ENCODE peak calls at places on chromosomes 12 and 14, in nine cellular contexts. One of them, this sample, is unnamed.

GRCh38 chr12:76636141-76636692 is 76.6 kb upstream of the OSBPL8 start:
- DNase-seq in astrocyte: peak; percentile 52
- DNase-seq in H7: no peak
- DNase-seq in ascending aorta: no peak
- DNase-seq in mammary epithelial cell: peak; percentile 79
- DNase-seq in PC-3: peak; percentile 74
- DNase-seq in CD8-positive, alpha-beta T cell: no peak
- DNase-seq in heart right ventricle: no peak
- DNase-seq in CD8-positive, alpha-beta memory T cell: no peak
- DNase-seq in this sample: no peak

GRCh38 chr14:38201137-38201828 is 6.4 kb upstream of the SSTR1 start:
- DNase-seq in heart right ventricle: no peak
- DNase-seq in ascending aorta: no peak
- DNase-seq in astrocyte: no peak
- DNase-seq in CD8-positive, alpha-beta memory T cell: no peak
- DNase-seq in H7: no peak
- DNase-seq in mammary epithelial cell: no peak
- DNase-seq in CD8-positive, alpha-beta T cell: no peak
- DNase-seq in PC-3: peak; percentile 81
- DNase-seq in this sample: no peak

GRCh38 chr12:113040722-113041168 is 15.8 kb upstream of the DTX1 start:
- DNase-seq in H7: no peak
- DNase-seq in astrocyte: peak; percentile 25
- DNase-seq in CD8-positive, alpha-beta memory T cell: no peak
- DNase-seq in heart right ventricle: peak; percentile 69
- DNase-seq in PC-3: peak; percentile 92
- DNase-seq in CD8-positive, alpha-beta T cell: no peak
- DNase-seq in mammary epithelial cell: peak; percentile 98
- DNase-seq in ascending aorta: peak; percentile 61
- DNase-seq in this sample: no peak

GRCh38 chr12:19957578-19957977 is 410.8 kb upstream of the PDE3A start:
- DNase-seq in astrocyte: no peak
- DNase-seq in H7: no peak
- DNase-seq in CD8-positive, alpha-beta memory T cell: no peak
- DNase-seq in ascending aorta: no peak
- DNase-seq in PC-3: no peak
- DNase-seq in CD8-positive, alpha-beta T cell: no peak
- DNase-seq in mammary epithelial cell: no peak
- DNase-seq in heart right ventricle: no peak
- DNase-seq in this sample: no peak

GRCh38 chr14:22977684-22978486 is 4.5 kb downstream of the AJUBA start:
- DNase-seq in CD8-positive, alpha-beta memory T cell: no peak
- DNase-seq in astrocyte: peak; percentile 62
- DNase-seq in H7: peak; percentile 93
- DNase-seq in ascending aorta: no peak
- DNase-seq in CD8-positive, alpha-beta T cell: no peak
- DNase-seq in heart right ventricle: peak; percentile 44
- DNase-seq in PC-3: peak; percentile 92
- DNase-seq in mammary epithelial cell: peak; percentile 38
- DNase-seq in this sample: no peak

GRCh38 chr12:32501835-32502333 is 102.5 kb downstream of the FGD4 start:
- DNase-seq in PC-3: no peak
- DNase-seq in ascending aorta: no peak
- DNase-seq in CD8-positive, alpha-beta memory T cell: no peak
- DNase-seq in mammary epithelial cell: peak; percentile 80
- DNase-seq in astrocyte: peak; percentile 76
- DNase-seq in CD8-positive, alpha-beta T cell: no peak
- DNase-seq in H7: peak; percentile 71
- DNase-seq in heart right ventricle: no peak
- DNase-seq in this sample: no peak

GRCh38 chr12:13365782-13366366 is 169.3 kb downstream of the EMP1 start:
- DNase-seq in CD8-positive, alpha-beta memory T cell: no peak
- DNase-seq in H7: no peak
- DNase-seq in CD8-positive, alpha-beta T cell: no peak
- DNase-seq in mammary epithelial cell: no peak
- DNase-seq in heart right ventricle: no peak
- DNase-seq in PC-3: no peak
- DNase-seq in astrocyte: no peak
- DNase-seq in ascending aorta: no peak
- DNase-seq in this sample: no peak

GRCh38 chr12:69092137-69092536 is 147.2 kb upstream of the CPSF6 start:
- DNase-seq in ascending aorta: no peak
- DNase-seq in astrocyte: no peak
- DNase-seq in CD8-positive, alpha-beta T cell: no peak
- DNase-seq in CD8-positive, alpha-beta memory T cell: no peak
- DNase-seq in H7: no peak
- DNase-seq in mammary epithelial cell: no peak
- DNase-seq in heart right ventricle: no peak
- DNase-seq in PC-3: no peak
- DNase-seq in this sample: no peak

GRCh38 chr12:101653503-101653902 is 43.9 kb upstream of the CHPT1 start:
- DNase-seq in mammary epithelial cell: no peak
- DNase-seq in CD8-positive, alpha-beta T cell: no peak
- DNase-seq in PC-3: no peak
- DNase-seq in ascending aorta: no peak
- DNase-seq in H7: no peak
- DNase-seq in CD8-positive, alpha-beta memory T cell: no peak
- DNase-seq in astrocyte: no peak
- DNase-seq in heart right ventricle: no peak
- DNase-seq in this sample: no peak

GRCh38 chr12:101654442-101654841 is 43.0 kb upstream of the CHPT1 start:
- DNase-seq in H7: no peak
- DNase-seq in astrocyte: no peak
- DNase-seq in mammary epithelial cell: no peak
- DNase-seq in PC-3: no peak
- DNase-seq in CD8-positive, alpha-beta memory T cell: no peak
- DNase-seq in heart right ventricle: no peak
- DNase-seq in CD8-positive, alpha-beta T cell: no peak
- DNase-seq in ascending aorta: no peak
- DNase-seq in this sample: no peak

GRCh38 chr12:101648195-101648594 is 49.2 kb upstream of the CHPT1 start:
- DNase-seq in mammary epithelial cell: no peak
- DNase-seq in PC-3: no peak
- DNase-seq in heart right ventricle: no peak
- DNase-seq in H7: no peak
- DNase-seq in ascending aorta: no peak
- DNase-seq in CD8-positive, alpha-beta T cell: no peak
- DNase-seq in CD8-positive, alpha-beta memory T cell: no peak
- DNase-seq in astrocyte: no peak
- DNase-seq in this sample: no peak

GRCh38 chr12:101655400-101655799 is 42.0 kb upstream of the CHPT1 start:
- DNase-seq in CD8-positive, alpha-beta memory T cell: no peak
- DNase-seq in CD8-positive, alpha-beta T cell: no peak
- DNase-seq in astrocyte: no peak
- DNase-seq in mammary epithelial cell: no peak
- DNase-seq in PC-3: no peak
- DNase-seq in ascending aorta: no peak
- DNase-seq in H7: no peak
- DNase-seq in heart right ventricle: no peak
- DNase-seq in this sample: no peak

DNA sequence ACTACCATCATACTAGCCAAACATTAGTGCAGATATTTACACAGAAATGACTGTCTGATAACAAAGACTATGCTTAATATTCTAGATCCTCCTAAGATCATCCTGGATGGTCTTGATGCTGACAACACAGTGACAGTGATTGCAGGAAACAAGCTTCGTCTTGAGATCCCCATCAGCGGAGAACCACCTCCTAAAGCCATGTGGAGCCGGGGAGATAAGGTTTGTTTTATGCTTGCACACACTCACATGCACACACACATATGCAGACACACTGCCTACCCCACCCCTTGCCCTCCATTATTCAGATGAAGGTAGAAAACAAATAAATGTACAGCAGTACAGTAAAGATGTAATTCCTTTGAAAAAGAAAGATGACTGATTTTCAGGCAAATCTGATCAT is 44.4 kb upstream of the CHPT1 start:
- DNase-seq in astrocyte: no peak
- DNase-seq in H7: no peak
- DNase-seq in PC-3: no peak
- DNase-seq in heart right ventricle: no peak
- DNase-seq in CD8-positive, alpha-beta memory T cell: no peak
- DNase-seq in CD8-positive, alpha-beta T cell: no peak
- DNase-seq in mammary epithelial cell: no peak
- DNase-seq in ascending aorta: no peak
- DNase-seq in this sample: no peak
- H3K4me3 ChIP-seq in astrocyte: no peak overlapping the region
- H3K4me3 ChIP-seq in H7: no peak overlapping the region
- H3K4me3 ChIP-seq in PC-3: no peak overlapping the region
- H3K4me3 ChIP-seq in heart right ventricle: no peak overlapping the region
- H3K4me3 ChIP-seq in CD8-positive, alpha-beta memory T cell: no peak overlapping the region
- H3K4me3 ChIP-seq in CD8-positive, alpha-beta T cell: no peak overlapping the region
- H3K4me3 ChIP-seq in mammary epithelial cell: no peak overlapping the region
- H3K4me3 ChIP-seq in ascending aorta: no peak overlapping the region
- H3K4me3 ChIP-seq in this sample: no peak overlapping the region

GRCh38 chr12:57864811-57865751 is 18.6 kb upstream of the CTDSP2 start:
- DNase-seq in CD8-positive, alpha-beta T cell: peak; percentile 36
- DNase-seq in mammary epithelial cell: peak; percentile 74
- DNase-seq in CD8-positive, alpha-beta memory T cell: peak; percentile 57
- DNase-seq in PC-3: peak; percentile 77
- DNase-seq in H7: peak; percentile 93
- DNase-seq in astrocyte: peak; percentile 78
- DNase-seq in heart right ventricle: peak; percentile 84
- DNase-seq in ascending aorta: peak; percentile 53
- DNase-seq in this sample: no peak

GRCh38 chr12:57866308-57867019 is 19.9 kb upstream of the CTDSP2 start:
- DNase-seq in mammary epithelial cell: no peak
- DNase-seq in CD8-positive, alpha-beta memory T cell: no peak
- DNase-seq in PC-3: no peak
- DNase-seq in astrocyte: no peak
- DNase-seq in heart right ventricle: no peak
- DNase-seq in H7: no peak
- DNase-seq in ascending aorta: no peak
- DNase-seq in CD8-positive, alpha-beta T cell: no peak
- DNase-seq in this sample: no peak

GRCh38 chr12:57863676-57864075 is 17.1 kb upstream of the CTDSP2 start:
- DNase-seq in heart right ventricle: no peak
- DNase-seq in H7: no peak
- DNase-seq in ascending aorta: no peak
- DNase-seq in CD8-positive, alpha-beta T cell: no peak
- DNase-seq in PC-3: no peak
- DNase-seq in mammary epithelial cell: no peak
- DNase-seq in CD8-positive, alpha-beta memory T cell: no peak
- DNase-seq in astrocyte: no peak
- DNase-seq in this sample: no peak

GRCh38 chr12:57861967-57862366 is 15.4 kb upstream of the CTDSP2 start:
- DNase-seq in heart right ventricle: no peak
- DNase-seq in ascending aorta: no peak
- DNase-seq in PC-3: no peak
- DNase-seq in H7: no peak
- DNase-seq in mammary epithelial cell: no peak
- DNase-seq in CD8-positive, alpha-beta T cell: no peak
- DNase-seq in CD8-positive, alpha-beta memory T cell: no peak
- DNase-seq in astrocyte: no peak
- DNase-seq in this sample: no peak

GRCh38 chr12:57864382-57864781 is 17.9 kb upstream of the CTDSP2 start:
- DNase-seq in ascending aorta: no peak
- DNase-seq in CD8-positive, alpha-beta T cell: no peak
- DNase-seq in CD8-positive, alpha-beta memory T cell: no peak
- DNase-seq in astrocyte: no peak
- DNase-seq in heart right ventricle: no peak
- DNase-seq in mammary epithelial cell: no peak
- DNase-seq in PC-3: no peak
- DNase-seq in H7: peak; percentile 67
- DNase-seq in this sample: no peak
- H3K4me3 ChIP-seq in ascending aorta: peak overlapping the region; percentile 54
- H3K4me3 ChIP-seq in CD8-positive, alpha-beta T cell: no peak overlapping the region
- H3K4me3 ChIP-seq in CD8-positive, alpha-beta memory T cell: no peak overlapping the region
- H3K4me3 ChIP-seq in astrocyte: peak overlapping the region; percentile 43
- H3K4me3 ChIP-seq in heart right ventricle: peak overlapping the region; percentile 62
- H3K4me3 ChIP-seq in mammary epithelial cell: no peak overlapping the region
- H3K4me3 ChIP-seq in PC-3: peak overlapping the region; percentile 83
- H3K4me3 ChIP-seq in H7: no peak overlapping the region
- H3K4me3 ChIP-seq in this sample: no peak overlapping the region

DNA sequence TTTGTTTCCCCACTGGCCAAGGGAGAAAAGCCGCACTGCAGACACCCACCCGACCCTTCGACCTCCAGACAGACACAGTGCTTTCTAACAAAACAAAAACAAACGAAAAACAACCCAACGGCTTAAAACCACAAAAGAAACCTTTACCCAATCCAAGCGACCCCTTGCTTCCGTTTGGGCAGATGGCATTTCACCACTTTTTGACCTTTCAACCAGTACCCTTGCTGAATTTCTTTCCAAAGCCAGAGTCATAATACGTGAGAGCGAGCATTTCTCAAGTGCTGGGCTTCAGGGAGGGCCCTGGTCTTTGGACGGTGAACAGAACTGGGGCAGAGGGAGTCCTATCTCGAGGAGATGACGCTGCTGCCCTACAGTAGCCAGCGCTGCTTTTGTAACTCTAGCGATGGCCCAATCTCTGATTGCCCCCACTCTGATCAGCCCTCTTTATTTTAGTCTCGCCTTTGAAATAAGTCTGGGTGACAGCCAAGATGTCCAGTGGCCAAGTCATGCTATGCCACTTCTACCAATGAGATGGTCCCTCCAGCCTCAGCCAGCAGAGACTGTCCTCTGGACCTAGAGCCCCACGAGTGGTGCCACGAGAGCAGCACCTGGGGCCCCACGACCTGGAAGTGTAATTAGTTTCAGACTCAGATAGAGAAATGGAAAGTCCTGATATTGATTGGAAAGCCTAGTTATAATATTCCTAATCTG is 21.9 kb upstream of the ADIPOR2 start:
- DNase-seq in CD8-positive, alpha-beta memory T cell: no peak
- DNase-seq in heart right ventricle: peak; percentile 56
- DNase-seq in astrocyte: no peak
- DNase-seq in CD8-positive, alpha-beta T cell: no peak
- DNase-seq in ascending aorta: no peak
- DNase-seq in mammary epithelial cell: no peak
- DNase-seq in PC-3: no peak
- DNase-seq in H7: no peak
- DNase-seq in this sample: peak; percentile 38
- H3K4me3 ChIP-seq in CD8-positive, alpha-beta memory T cell: no peak overlapping the region
- H3K4me3 ChIP-seq in heart right ventricle: peak overlapping the region; percentile 38
- H3K4me3 ChIP-seq in astrocyte: no peak overlapping the region
- H3K4me3 ChIP-seq in CD8-positive, alpha-beta T cell: no peak overlapping the region
- H3K4me3 ChIP-seq in ascending aorta: no peak overlapping the region
- H3K4me3 ChIP-seq in mammary epithelial cell: no peak overlapping the region
- H3K4me3 ChIP-seq in PC-3: no peak overlapping the region
- H3K4me3 ChIP-seq in H7: no peak overlapping the region
- H3K4me3 ChIP-seq in this sample: no peak overlapping the region

DNA sequence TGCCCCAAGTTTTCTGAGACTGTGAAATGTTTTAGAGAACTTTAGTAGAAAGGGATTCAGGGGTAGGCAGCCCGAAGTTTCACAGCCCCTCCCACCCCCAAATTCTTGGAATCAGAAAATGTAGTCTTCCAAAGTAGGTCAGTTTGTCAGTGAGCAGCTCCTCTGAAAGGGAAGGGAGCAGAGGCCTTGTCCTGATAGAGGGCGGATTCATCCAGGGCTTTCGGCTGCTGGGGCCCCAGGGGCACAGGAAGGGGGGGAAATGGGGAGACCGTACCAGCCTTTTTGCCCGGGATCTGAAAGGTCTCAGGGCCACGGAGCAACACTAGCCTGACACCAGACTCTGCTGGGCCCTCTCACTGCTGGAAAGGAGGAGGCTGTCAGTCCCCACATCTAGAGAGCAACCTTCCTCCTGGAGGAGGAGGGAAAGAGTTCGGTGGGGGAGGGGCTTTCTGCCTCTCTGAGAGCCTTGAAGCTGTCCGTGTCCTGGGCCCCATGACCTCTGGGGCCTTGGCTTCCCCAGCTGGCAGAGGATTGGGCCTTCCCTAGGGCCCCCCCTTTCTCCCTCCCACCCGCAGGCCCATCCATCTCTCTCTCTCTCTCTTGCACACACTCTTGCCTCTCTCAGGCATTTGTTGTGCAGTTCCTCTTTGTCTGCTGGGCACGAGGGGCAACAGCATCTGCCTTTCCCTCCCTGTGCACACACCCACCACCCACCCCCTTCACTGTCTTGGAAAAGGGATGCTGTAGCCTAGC is at the start of gene IKZF4:
- DNase-seq in CD8-positive, alpha-beta T cell: no peak
- DNase-seq in astrocyte: no peak
- DNase-seq in PC-3: no peak
- DNase-seq in mammary epithelial cell: no peak
- DNase-seq in H7: peak; percentile 88
- DNase-seq in ascending aorta: no peak
- DNase-seq in heart right ventricle: peak; percentile 21
- DNase-seq in CD8-positive, alpha-beta memory T cell: no peak
- DNase-seq in this sample: no peak
- H3K4me3 ChIP-seq in CD8-positive, alpha-beta T cell: peak within 1 kb of the TSS; percentile 17
- H3K4me3 ChIP-seq in astrocyte: peak within 1 kb of the TSS; percentile 37
- H3K4me3 ChIP-seq in PC-3: no peak within 1 kb of the TSS
- H3K4me3 ChIP-seq in mammary epithelial cell: no peak within 1 kb of the TSS
- H3K4me3 ChIP-seq in H7: peak within 1 kb of the TSS; percentile 42
- H3K4me3 ChIP-seq in ascending aorta: peak within 1 kb of the TSS; percentile 34
- H3K4me3 ChIP-seq in heart right ventricle: peak within 1 kb of the TSS; percentile 36
- H3K4me3 ChIP-seq in CD8-positive, alpha-beta memory T cell: peak within 1 kb of the TSS; percentile 62
- H3K4me3 ChIP-seq in this sample: no peak within 1 kb of the TSS